ENCODE peak calls at places on chromosomes 6 and 20, in seven cellular contexts. One of them, this sample, is unnamed. For H3K4me1, the result is how much of the 10 kb centered on the place peaks cover.

GRCh38 chr6:83891586-83891985 is 32.1 kb downstream of the CYB5R4 start:
- DNase-seq in fibroblast of lung: no peak
- DNase-seq in OCI-LY7: no peak
- DNase-seq in A549: no peak
- DNase-seq in mesenchymal stem cell: no peak
- DNase-seq in CD8-positive, alpha-beta T cell: no peak
- DNase-seq in body of pancreas: no peak
- DNase-seq in this sample: no peak

GRCh38 chr6:78947962-78948361 is 80.6 kb downstream of the IRAK1BP1 start:
- DNase-seq in fibroblast of lung: peak
- DNase-seq in OCI-LY7: no peak
- DNase-seq in A549: no peak
- DNase-seq in mesenchymal stem cell: peak
- DNase-seq in CD8-positive, alpha-beta T cell: no peak
- DNase-seq in body of pancreas: no peak
- DNase-seq in this sample: no peak

GRCh38 chr20:1376453-1377270 is 16.2 kb downstream of the FKBP1A start:
- DNase-seq in fibroblast of lung: no peak
- DNase-seq in OCI-LY7: peak
- DNase-seq in A549: no peak
- DNase-seq in mesenchymal stem cell: no peak
- DNase-seq in CD8-positive, alpha-beta T cell: no peak
- DNase-seq in body of pancreas: no peak
- DNase-seq in this sample: no peak

GRCh38 chr20:23145281-23145700 is 59.2 kb upstream of the CD93 start:
- DNase-seq in fibroblast of lung: peak
- DNase-seq in OCI-LY7: no peak
- DNase-seq in A549: no peak
- DNase-seq in mesenchymal stem cell: peak
- DNase-seq in CD8-positive, alpha-beta T cell: no peak
- DNase-seq in body of pancreas: no peak
- DNase-seq in this sample: peak

GRCh38 chr20:12827796-12828406 is 180.9 kb upstream of the SPTLC3 start:
- DNase-seq in fibroblast of lung: no peak
- DNase-seq in OCI-LY7: no peak
- DNase-seq in A549: no peak
- DNase-seq in mesenchymal stem cell: peak
- DNase-seq in CD8-positive, alpha-beta T cell: no peak
- DNase-seq in body of pancreas: no peak
- DNase-seq in this sample: no peak

GRCh38 chr20:57810511-57811372 is 100.9 kb upstream of the PMEPA1 start:
- DNase-seq in fibroblast of lung: peak
- DNase-seq in OCI-LY7: no peak
- DNase-seq in A549: peak
- DNase-seq in mesenchymal stem cell: no peak
- DNase-seq in CD8-positive, alpha-beta T cell: no peak
- DNase-seq in body of pancreas: no peak
- DNase-seq in this sample: peak

GRCh38 chr6:147322299-147323162 is 118.3 kb downstream of the STXBP5 start:
- DNase-seq in fibroblast of lung: no peak
- DNase-seq in OCI-LY7: no peak
- DNase-seq in A549: no peak
- DNase-seq in mesenchymal stem cell: peak
- DNase-seq in CD8-positive, alpha-beta T cell: no peak
- DNase-seq in body of pancreas: no peak
- DNase-seq in this sample: no peak

GRCh38 chr6:17268114-17268513 is 13.0 kb upstream of the RBM24 start:
- DNase-seq in fibroblast of lung: peak
- DNase-seq in OCI-LY7: no peak
- DNase-seq in A549: no peak
- DNase-seq in mesenchymal stem cell: peak
- DNase-seq in CD8-positive, alpha-beta T cell: no peak
- DNase-seq in body of pancreas: no peak
- DNase-seq in this sample: no peak

GRCh38 chr6:169966312-169967181 is 215.1 kb downstream of the ERMARD start:
- DNase-seq in fibroblast of lung: no peak
- DNase-seq in OCI-LY7: no peak
- DNase-seq in A549: no peak
- DNase-seq in mesenchymal stem cell: no peak
- DNase-seq in CD8-positive, alpha-beta T cell: no peak
- DNase-seq in body of pancreas: peak
- DNase-seq in this sample: no peak

GRCh38 chr6:158706369-158706982 is 56.6 kb downstream of the SYTL3 start:
- DNase-seq in fibroblast of lung: peak
- DNase-seq in OCI-LY7: peak
- DNase-seq in A549: peak
- DNase-seq in mesenchymal stem cell: peak
- DNase-seq in CD8-positive, alpha-beta T cell: no peak
- DNase-seq in body of pancreas: peak
- DNase-seq in this sample: no peak

GRCh38 chr6:11592289-11592906 is 54.8 kb downstream of the TMEM170B start:
- DNase-seq in fibroblast of lung: no peak
- DNase-seq in OCI-LY7: no peak
- DNase-seq in A549: no peak
- DNase-seq in mesenchymal stem cell: no peak
- DNase-seq in CD8-positive, alpha-beta T cell: no peak
- DNase-seq in body of pancreas: no peak
- DNase-seq in this sample: no peak

GRCh38 chr20:50367104-50367674 is 143.0 kb upstream of the PTPN1 start:
- DNase-seq in fibroblast of lung: no peak
- DNase-seq in OCI-LY7: no peak
- DNase-seq in A549: no peak
- DNase-seq in mesenchymal stem cell: no peak
- DNase-seq in CD8-positive, alpha-beta T cell: no peak
- DNase-seq in body of pancreas: no peak
- DNase-seq in this sample: no peak

GRCh38 chr20:12723811-12724210 is 285.0 kb upstream of the SPTLC3 start:
- DNase-seq in fibroblast of lung: no peak
- DNase-seq in OCI-LY7: no peak
- DNase-seq in A549: no peak
- DNase-seq in mesenchymal stem cell: peak
- DNase-seq in CD8-positive, alpha-beta T cell: no peak
- DNase-seq in body of pancreas: no peak
- DNase-seq in this sample: no peak

GRCh38 chr6:132354517-132355167 is 46.6 kb downstream of the MOXD1 start:
- DNase-seq in fibroblast of lung: peak
- DNase-seq in OCI-LY7: peak
- DNase-seq in A549: peak
- DNase-seq in mesenchymal stem cell: no peak
- DNase-seq in CD8-positive, alpha-beta T cell: peak
- DNase-seq in body of pancreas: no peak
- DNase-seq in this sample: no peak

GRCh38 chr6:37783831-37784584 is 35.5 kb upstream of the ZFAND3 start:
- DNase-seq in fibroblast of lung: peak
- DNase-seq in OCI-LY7: no peak
- DNase-seq in A549: no peak
- DNase-seq in mesenchymal stem cell: peak
- DNase-seq in CD8-positive, alpha-beta T cell: no peak
- DNase-seq in body of pancreas: peak
- DNase-seq in this sample: no peak

DNA sequence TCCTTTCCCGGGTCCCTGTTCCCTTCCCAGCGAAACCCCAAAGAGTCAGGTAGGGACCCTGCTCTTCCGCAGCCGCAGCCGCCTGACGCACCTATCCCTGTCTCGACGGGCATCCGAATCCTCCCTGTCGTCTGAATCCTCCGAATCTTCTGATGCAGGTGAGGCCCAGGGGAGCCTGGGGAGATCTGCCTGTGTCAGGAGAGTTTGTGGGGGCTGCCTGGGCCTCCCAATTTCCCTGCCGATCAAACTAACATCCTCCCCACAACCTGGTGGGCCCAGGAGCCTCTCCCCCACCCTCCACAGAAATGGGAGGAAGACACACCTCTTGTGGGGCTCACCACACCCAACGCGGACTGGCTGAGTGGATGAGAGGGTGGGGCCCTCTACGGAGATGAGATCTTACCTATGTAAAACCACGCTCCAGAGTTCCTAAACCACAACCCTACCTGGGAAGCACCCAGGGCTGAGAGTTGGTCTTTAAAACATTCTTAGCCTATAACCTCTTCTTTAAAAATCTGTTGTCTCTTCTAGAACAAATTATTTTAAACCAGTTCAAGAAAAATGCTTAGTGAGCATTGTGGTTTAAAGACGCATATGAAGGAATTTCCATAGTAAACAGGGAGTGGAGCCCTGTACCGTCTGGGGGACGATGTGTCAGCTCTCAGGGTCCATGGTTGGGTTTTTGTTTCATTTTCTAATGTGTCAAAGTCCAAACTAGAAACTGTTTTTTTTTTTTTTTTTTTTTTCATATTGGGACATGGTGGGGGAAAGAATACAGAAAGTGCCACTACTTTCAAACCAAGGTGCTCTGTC is 1.7 kb downstream of the CDC25B start:
- DNase-seq in fibroblast of lung: peak
- DNase-seq in OCI-LY7: peak
- DNase-seq in A549: no peak
- DNase-seq in mesenchymal stem cell: peak
- DNase-seq in CD8-positive, alpha-beta T cell: peak
- DNase-seq in body of pancreas: no peak
- DNase-seq in this sample: no peak
- H3K4me1 ChIP-seq in fibroblast of lung: under half
- H3K4me1 ChIP-seq in OCI-LY7: under half
- H3K4me1 ChIP-seq in A549: half or more
- H3K4me1 ChIP-seq in mesenchymal stem cell: under half
- H3K4me1 ChIP-seq in CD8-positive, alpha-beta T cell: half or more
- H3K4me1 ChIP-seq in body of pancreas: under half
- H3K4me1 ChIP-seq in this sample: under half

DNA sequence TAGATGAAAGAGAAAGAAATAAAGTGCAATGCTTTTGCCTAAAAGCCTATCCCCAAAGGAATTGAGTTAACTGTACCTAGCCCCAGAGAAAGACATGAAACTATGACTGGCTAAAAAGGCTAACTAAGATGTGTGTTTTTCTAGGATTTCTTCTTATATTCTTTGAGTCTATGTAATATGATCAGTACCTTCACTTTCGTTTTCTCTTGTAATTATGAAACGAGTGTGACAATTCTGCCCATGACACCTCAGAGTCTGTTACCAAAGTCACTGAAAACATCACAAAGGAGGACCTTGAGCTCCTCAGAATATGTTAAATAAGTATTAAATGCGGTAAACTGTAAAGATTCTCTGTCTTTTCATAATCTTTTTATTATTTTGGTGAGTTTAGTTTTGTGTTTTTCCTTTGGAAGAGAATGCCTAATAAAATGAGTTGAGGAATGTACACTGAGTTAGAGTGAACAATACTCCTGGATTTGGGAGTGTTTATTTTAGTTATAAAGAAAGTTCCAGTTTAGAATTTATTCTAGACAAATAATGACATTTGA is 141.3 kb downstream of the FUT9 start:
- DNase-seq in fibroblast of lung: no peak
- DNase-seq in OCI-LY7: no peak
- DNase-seq in A549: no peak
- DNase-seq in mesenchymal stem cell: peak
- DNase-seq in CD8-positive, alpha-beta T cell: no peak
- DNase-seq in body of pancreas: no peak
- DNase-seq in this sample: no peak
- H3K4me3 ChIP-seq in fibroblast of lung: no peak
- H3K4me3 ChIP-seq in OCI-LY7: no peak
- H3K4me3 ChIP-seq in A549: no peak
- H3K4me3 ChIP-seq in mesenchymal stem cell: peak
- H3K4me3 ChIP-seq in CD8-positive, alpha-beta T cell: no peak
- H3K4me3 ChIP-seq in body of pancreas: no peak
- H3K4me3 ChIP-seq in this sample: no peak

DNA sequence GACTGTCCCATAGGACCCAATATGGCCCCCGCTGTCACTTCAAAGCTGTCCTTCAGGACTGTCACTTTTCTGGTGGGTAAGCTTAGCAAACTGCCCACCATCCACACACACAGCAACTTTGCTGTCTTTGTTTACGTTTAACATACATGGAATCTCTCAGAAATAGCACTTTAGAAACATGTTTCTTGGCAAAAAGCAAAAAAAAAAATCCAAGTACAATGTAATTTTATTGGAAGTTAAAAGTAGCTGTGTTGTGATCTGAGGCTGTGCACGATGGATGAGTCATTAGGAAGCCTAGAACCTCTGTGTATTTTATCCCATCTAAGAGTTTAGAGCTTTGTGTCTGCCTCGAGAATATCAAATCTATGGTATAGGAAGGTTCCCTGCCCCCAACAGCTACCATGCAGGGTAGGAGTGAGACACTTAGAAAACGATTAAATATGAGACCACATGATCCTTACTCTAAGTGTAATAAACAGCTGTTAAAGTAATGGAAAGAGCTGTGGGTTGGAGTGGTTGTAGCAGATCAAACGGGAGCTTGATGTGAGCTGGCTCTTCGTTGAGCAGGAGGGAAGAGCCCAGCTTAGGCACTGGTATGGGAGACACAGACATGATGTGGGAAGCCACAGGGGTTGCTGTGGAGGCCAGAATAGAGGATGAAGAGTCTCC is 119.5 kb downstream of the PLEKHG1 start:
- DNase-seq in fibroblast of lung: peak
- DNase-seq in OCI-LY7: no peak
- DNase-seq in A549: no peak
- DNase-seq in mesenchymal stem cell: no peak
- DNase-seq in CD8-positive, alpha-beta T cell: no peak
- DNase-seq in body of pancreas: no peak
- DNase-seq in this sample: no peak
- H3K4me1 ChIP-seq in fibroblast of lung: under half
- H3K4me1 ChIP-seq in OCI-LY7: half or more
- H3K4me1 ChIP-seq in A549: under half
- H3K4me1 ChIP-seq in mesenchymal stem cell: under half
- H3K4me1 ChIP-seq in CD8-positive, alpha-beta T cell: under half
- H3K4me1 ChIP-seq in body of pancreas: under half
- H3K4me1 ChIP-seq in this sample: under half

DNA sequence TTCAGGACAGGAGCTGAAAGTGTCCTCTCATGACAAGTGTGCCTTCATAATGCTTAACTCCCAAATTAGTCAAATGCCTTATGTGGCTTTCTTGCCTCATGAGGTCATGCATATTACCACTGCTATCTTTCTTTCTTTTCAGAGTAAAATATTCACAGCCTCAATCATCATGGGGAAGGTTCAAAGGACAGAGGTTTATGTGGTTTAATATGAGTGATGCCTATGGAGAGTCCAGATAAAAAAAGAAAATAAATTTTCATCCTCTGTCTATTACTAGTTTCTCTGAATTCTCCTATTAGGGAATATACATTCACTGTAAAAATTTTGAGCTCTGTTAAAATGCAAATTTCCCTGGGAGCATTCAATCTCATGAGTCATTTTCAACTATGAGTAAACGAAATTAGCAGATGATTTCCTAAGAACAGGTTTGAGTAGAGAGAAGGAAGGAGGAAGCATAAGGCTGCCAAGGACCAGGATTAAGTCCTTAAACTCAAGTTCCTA is 396.9 kb upstream of the ADGRB3 start:
- DNase-seq in fibroblast of lung: peak
- DNase-seq in OCI-LY7: no peak
- DNase-seq in A549: no peak
- DNase-seq in mesenchymal stem cell: peak
- DNase-seq in CD8-positive, alpha-beta T cell: no peak
- DNase-seq in body of pancreas: no peak
- DNase-seq in this sample: no peak
- H3K4me3 ChIP-seq in fibroblast of lung: no peak
- H3K4me3 ChIP-seq in OCI-LY7: no peak
- H3K4me3 ChIP-seq in A549: no peak
- H3K4me3 ChIP-seq in mesenchymal stem cell: no peak
- H3K4me3 ChIP-seq in CD8-positive, alpha-beta T cell: no peak
- H3K4me3 ChIP-seq in body of pancreas: no peak
- H3K4me3 ChIP-seq in this sample: no peak

GRCh38 chr6:122399348-122400120 is at the start of gene HSF2:
- DNase-seq in fibroblast of lung: peak
- DNase-seq in OCI-LY7: peak
- DNase-seq in A549: peak
- DNase-seq in mesenchymal stem cell: peak
- DNase-seq in CD8-positive, alpha-beta T cell: peak
- DNase-seq in body of pancreas: peak
- DNase-seq in this sample: peak
- H3K4me1 ChIP-seq in fibroblast of lung: under half
- H3K4me1 ChIP-seq in OCI-LY7: under half
- H3K4me1 ChIP-seq in A549: under half
- H3K4me1 ChIP-seq in mesenchymal stem cell: under half
- H3K4me1 ChIP-seq in CD8-positive, alpha-beta T cell: under half
- H3K4me1 ChIP-seq in body of pancreas: under half
- H3K4me1 ChIP-seq in this sample: under half

This sample was measured in RWPE2.